ENCODE peak calls at places on chromosomes 13 and 19, in five cellular contexts. J is neural crest cell, I is fibroblast of pulmonary artery, T is uterus, L is fibroblast of lung. D is an unnamed sample.

GRCh38 chr19:9729162-9729561 is 39.4 kb downstream of the ZNF846 start:
- DNase-seq in I (no peak), T (no peak), J (no peak), L (no peak), D (no peak)

GRCh38 chr13:98199480-98199879 is 22.4 kb upstream of the RNF113B start:
- DNase-seq in I (no peak), J (no peak), T (no peak), L (no peak), D (no peak)

GRCh38 chr19:30425885-30426838 is 54.0 kb downstream of the ZNF536 start:
- DNase-seq in T (no peak), I (no peak), L (no peak), J (no peak), D (no peak)

GRCh38 chr19:50909240-50910070 is 1.7 kb downstream of the KLK4 start:
- DNase-seq in T (no peak), L (no peak), I (peak; percentile 13), J (peak; percentile 73), D (peak; percentile 76)

GRCh38 chr19:42275517-42275916 is 6.5 kb downstream of the CIC start:
- DNase-seq in T (no peak), J (no peak), L (no peak), I (no peak), D (no peak)

GRCh38 chr13:21310220-21310619 is 133.8 kb downstream of the MRPL57 start:
- DNase-seq in L (peak; percentile 64), J (no peak), I (no peak), T (no peak), D (no peak)

GRCh38 chr19:9362905-9363304 is at the start of gene ZNF177:
- DNase-seq in T (no peak), I (no peak), J (no peak), L (peak; percentile 39), D (no peak)

GRCh38 chr19:55597493-55597892 is 1.8 kb downstream of the FIZ1 start:
- DNase-seq in J (no peak), I (no peak), L (no peak), T (peak; percentile 32), D (no peak)

GRCh38 chr13:28636078-28636477 is 22.9 kb upstream of the POMP start:
- DNase-seq in J (no peak), L (peak; percentile 73), T (no peak), I (peak; percentile 31), D (no peak)

GRCh38 chr19:50333235-50333736 is 4.1 kb upstream of the KCNC3 start:
- DNase-seq in T (peak; percentile 36), J (peak; percentile 72), L (peak; percentile 70), I (peak; percentile 78), D (peak; percentile 94)

GRCh38 chr19:36771275-36772231 is 1.1 kb downstream of the ZNF850 start:
- DNase-seq in L (peak; percentile 94), J (peak; percentile 1), I (peak; percentile 94), T (peak; percentile 68), D (no peak)

GRCh38 chr13:99269627-99270252 is 11.6 kb upstream of the GPR18 start:
- DNase-seq in J (no peak), T (no peak), L (peak; percentile 56), I (peak; percentile 80), D (no peak)

GRCh38 chr19:47331931-47332547 is at the start of gene C5AR2:
- DNase-seq in L (no peak), J (no peak), I (no peak), T (no peak), D (no peak)

GRCh38 chr19:48393559-48394330 is at the start of gene GRIN2D:
- DNase-seq in T (no peak), J (peak; percentile 45), I (peak; percentile 42), L (peak; percentile 47), D (no peak)

GRCh38 chr19:9857920-9858746 is 23.0 kb downstream of the PIN1 start:
- DNase-seq in I (no peak), J (no peak), L (no peak), T (no peak), D (no peak)

GRCh38 chr13:37085656-37086055 is 19.8 kb downstream of the CSNK1A1L start:
- DNase-seq in J (no peak), I (no peak), T (no peak), L (no peak), D (no peak)

GRCh38 chr13:30715357-30715756 is 20.0 kb upstream of the ALOX5AP start:
- DNase-seq in I (no peak), L (no peak), J (no peak), T (no peak), D (no peak)

GRCh38 chr13:43307921-43308433 is 284.6 kb downstream of the DNAJC15 start:
- DNase-seq in T (peak; percentile 84), I (peak; percentile 95), L (peak; percentile 77), J (no peak), D (no peak)

GRCh38 chr13:44432595-44432994 is 59.0 kb downstream of the SERP2 start:
- DNase-seq in J (no peak), T (no peak), I (peak; percentile 39), L (peak; percentile 20), D (no peak)

GRCh38 chr13:78662467-78662866 is 3.5 kb upstream of the OBI1 start:
- DNase-seq in T (no peak), L (no peak), I (no peak), J (no peak), D (no peak)

GRCh38 chr13:110323172-110323851 is 16.2 kb downstream of the COL4A2 start:
- DNase-seq in L (peak; percentile 96), J (no peak), I (no peak), T (no peak), D (no peak)

GRCh38 chr19:28705008-28705407 is 507.9 kb downstream of the UQCRFS1 start:
- DNase-seq in J (no peak), T (no peak), I (peak; percentile 80), L (peak; percentile 92), D (no peak)

GRCh38 chr13:24053505-24054251 is 106.8 kb upstream of the SPATA13 start:
- DNase-seq in T (peak; percentile 27), J (peak; percentile 23), I (peak; percentile 74), L (peak; percentile 60), D (no peak)

GRCh38 chr13:25059943-25060342 is 36.0 kb upstream of the PABPC3 start:
- DNase-seq in I (no peak), L (no peak), J (no peak), T (no peak), D (no peak)

GRCh38 chr19:47497073-47497766 is 13.2 kb upstream of the KPTN start:
- DNase-seq in T (no peak), L (no peak), J (no peak), I (no peak), D (no peak)

GRCh38 chr19:46848389-46848788 is 2.3 kb downstream of the AP2S1 start:
- DNase-seq in I (no peak), J (no peak), T (no peak), L (no peak), D (no peak)

GRCh38 chr19:13579388-13580060 is 73.2 kb upstream of the CACNA1A start:
- DNase-seq in J (no peak), I (no peak), L (peak; percentile 63), T (no peak), D (no peak)
- TF ChIP-seq CTCF in J (no peak), I (no peak), L (no peak), T (no peak), D (no peak)

DNA sequence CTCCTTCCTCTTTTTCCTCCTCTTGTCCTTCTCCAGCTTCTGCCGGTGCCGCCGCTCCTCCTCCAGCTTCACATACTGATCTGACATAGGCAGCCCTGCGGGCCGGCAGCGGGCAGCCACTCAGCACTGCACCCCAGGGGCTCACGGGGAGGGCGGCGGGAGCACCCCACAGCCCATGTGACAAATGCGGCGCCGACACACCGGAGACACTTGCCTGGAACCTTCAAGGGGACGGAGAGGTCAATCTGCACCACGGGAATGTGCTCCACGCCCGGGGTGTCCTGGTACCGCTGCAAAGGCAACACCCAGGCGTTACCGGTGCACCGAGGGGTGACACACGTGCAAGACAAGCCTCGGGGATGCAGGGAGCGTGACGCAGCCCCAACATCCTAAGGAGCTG is 18.6 kb downstream of the IZUMO4 start:
- DNase-seq in I (no peak), T (no peak), L (no peak), J (no peak), D (no peak)
- TF ChIP-seq CTCF in I (no peak), T (no peak), L (no peak), J (no peak), D (no peak)

DNA sequence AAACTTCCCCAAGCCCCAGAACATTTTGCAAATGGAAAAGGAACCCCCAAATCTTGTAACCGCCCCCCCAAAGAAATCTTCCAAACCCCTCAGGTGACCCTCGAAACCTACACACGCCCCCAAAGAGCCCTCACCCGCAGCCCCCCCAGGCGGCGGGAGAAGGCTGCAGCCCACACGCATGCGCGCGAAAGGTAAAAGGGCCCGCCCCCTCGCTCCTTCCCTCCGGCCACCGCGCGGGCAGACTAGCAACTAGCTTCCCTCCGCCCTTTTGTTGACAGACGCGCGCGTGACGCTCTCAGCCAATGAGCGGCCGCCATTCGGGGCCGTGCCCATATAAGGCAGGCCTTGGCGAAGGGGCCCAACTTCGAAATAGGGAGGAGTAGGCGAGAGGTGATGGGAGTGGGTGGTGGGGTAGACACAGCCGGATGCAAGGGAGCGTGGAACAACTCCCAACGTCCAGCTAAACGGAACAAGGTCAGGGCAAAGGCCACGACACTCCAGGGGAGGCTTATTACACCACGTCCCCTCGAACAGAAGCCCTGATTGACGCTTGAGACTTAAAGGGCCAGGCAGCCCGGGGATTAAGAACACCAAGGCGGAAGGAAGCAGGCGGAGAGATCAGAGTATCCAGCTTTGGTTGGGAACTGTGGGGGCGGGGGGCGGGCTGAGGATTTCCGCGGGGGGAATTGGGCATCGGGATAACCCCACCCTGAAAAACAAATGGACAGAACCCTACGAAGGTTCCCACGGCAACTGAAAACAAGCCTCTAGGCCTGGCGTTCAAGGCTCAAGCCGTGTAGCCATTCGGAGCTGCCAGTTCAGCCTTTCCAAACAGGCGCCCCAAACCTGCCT is 13.3 kb downstream of the FBXO46 start:
- DNase-seq in T (peak; percentile 99), J (peak; percentile 95), L (peak; percentile 98), I (peak; percentile 100), D (peak; percentile 99)
- TF ChIP-seq CTCF in T (no peak), J (no peak), L (peak; percentile 15), I (no peak), D (peak; percentile 23)

DNA sequence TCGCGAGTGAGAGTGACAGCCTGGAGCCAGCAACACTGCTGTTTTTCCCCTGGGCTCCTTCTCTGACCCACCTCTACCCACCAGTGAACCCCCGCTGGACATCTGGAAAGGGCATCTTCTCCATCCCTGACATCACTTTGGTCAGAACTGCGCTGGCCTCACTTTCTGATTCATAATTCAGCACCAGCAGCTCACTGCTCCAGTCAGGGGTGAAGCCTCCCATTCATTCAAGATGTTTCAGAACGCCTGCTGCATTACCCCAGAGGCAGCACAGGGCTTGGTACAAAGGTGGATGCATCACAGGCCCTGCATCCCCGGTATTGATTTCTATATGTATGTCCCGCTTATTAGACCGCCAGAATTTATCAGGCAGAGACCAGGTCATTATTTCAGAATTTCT is 182.8 kb upstream of the TSHZ3 start:
- DNase-seq in I (no peak), L (no peak), J (no peak), T (no peak), D (no peak)
- TF ChIP-seq CTCF in I (no peak), L (no peak), J (no peak), T (no peak), D (no peak)

GRCh38 chr13:106623799-106624198 is 55.9 kb upstream of the ARGLU1 start:
- DNase-seq in L (no peak), T (no peak), J (no peak), I (no peak), D (no peak)

GRCh38 chr13:106617561-106617960 is 49.6 kb upstream of the ARGLU1 start:
- DNase-seq in T (no peak), I (peak; percentile 74), J (no peak), L (peak; percentile 70), D (no peak)

GRCh38 chr13:106619688-106620555 is 52.0 kb upstream of the ARGLU1 start:
- DNase-seq in T (no peak), J (peak; percentile 9), I (peak; percentile 78), L (peak; percentile 61), D (no peak)

GRCh38 chr13:106625578-106625977 is 57.6 kb upstream of the ARGLU1 start:
- DNase-seq in J (no peak), I (no peak), T (no peak), L (no peak), D (no peak)

GRCh38 chr13:106621833-106622232 is 53.9 kb upstream of the ARGLU1 start:
- DNase-seq in I (no peak), T (no peak), L (no peak), J (no peak), D (no peak)
- TF ChIP-seq CTCF in I (no peak), T (no peak), L (no peak), J (no peak), D (no peak)

D was measured in type B pancreatic cell.